ENCODE peak calls at places on chromosomes 6 and 20, in seven cellular contexts. W is IMR-90; R is H9; U is mesothelial cell of epicardium; Z is breast epithelium; T is stimulated activated CD4-positive, alpha-beta T cell treated with anti-CD3 and anti-CD28 coated beads, Interleukin-2, amount 100 ng/mL, for 48 hours; P is foreskin fibroblast. Q is an unnamed sample.

GRCh38 chr6:68196645-68197044 is 438.4 kb upstream of the ADGRB3 start:
- DNase-seq in W (no peak), R (no peak), U (no peak), Z (no peak), T (no peak), P (peak; percentile 15), Q (no peak)

GRCh38 chr20:16752082-16752481 is 3.9 kb downstream of the OTOR start:
- DNase-seq in W (no peak), R (no peak), U (no peak), Z (no peak), T (no peak), P (no peak), Q (no peak)

GRCh38 chr6:89745728-89746127 is 73.9 kb downstream of the MDN1 start:
- DNase-seq in W (peak; percentile 65), R (no peak), U (no peak), Z (no peak), T (no peak), P (peak; percentile 28), Q (no peak)

GRCh38 chr20:63567382-63568169 is 6.5 kb downstream of the HELZ2 start:
- DNase-seq in W (no peak), R (no peak), U (no peak), Z (no peak), T (peak; percentile 47), P (no peak), Q (no peak)

GRCh38 chr20:15020845-15021244 is 683.4 kb upstream of the FLRT3 start:
- DNase-seq in W (no peak), R (no peak), U (no peak), Z (no peak), T (no peak), P (no peak), Q (no peak)

GRCh38 chr6:100116409-100117194 is 122.6 kb upstream of the MCHR2 start:
- DNase-seq in W (peak; percentile 76), R (peak; percentile 61), U (no peak), Z (no peak), T (no peak), P (peak; percentile 65), Q (peak; percentile 57)

GRCh38 chr6:22921831-22922230 is 352.5 kb downstream of the HDGFL1 start:
- DNase-seq in W (no peak), R (peak; percentile 30), U (no peak), Z (no peak), T (no peak), P (no peak), Q (no peak)

GRCh38 chr6:168822376-168822775 is 381.4 kb downstream of the SMOC2 start:
- DNase-seq in W (no peak), R (no peak), U (no peak), Z (no peak), T (no peak), P (no peak), Q (no peak)

GRCh38 chr20:50283370-50283769 is 92.7 kb downstream of the CEBPB start:
- DNase-seq in W (no peak), R (no peak), U (no peak), Z (no peak), T (no peak), P (no peak), Q (no peak)

GRCh38 chr20:24584538-24585356 is 115.3 kb downstream of the SYNDIG1 start:
- DNase-seq in W (peak; percentile 59), R (no peak), U (no peak), Z (no peak), T (no peak), P (peak; percentile 45), Q (peak; percentile 56)

GRCh38 chr20:49890651-49891361 is 24.5 kb downstream of the SPATA2 start:
- DNase-seq in W (no peak), R (peak; percentile 55), U (no peak), Z (peak; percentile 51), T (no peak), P (no peak), Q (no peak)

GRCh38 chr20:36506253-36506652 is 35.1 kb upstream of the MYL9 start:
- DNase-seq in W (no peak), R (no peak), U (no peak), Z (no peak), T (no peak), P (no peak), Q (no peak)

GRCh38 chr20:3768342-3769130 is 983 bp upstream of the ADISSP start:
- DNase-seq in W (peak; percentile 81), R (peak; percentile 87), U (peak; percentile 73), Z (peak; percentile 65), T (peak; percentile 62), P (peak; percentile 79), Q (peak; percentile 59)

GRCh38 chr6:137798846-137799245 is 68.2 kb upstream of the TNFAIP3 start:
- DNase-seq in W (peak; percentile 32), R (no peak), U (no peak), Z (no peak), T (no peak), P (no peak), Q (no peak)